ENCODE peak calls at places on chromosomes 11 and 22, in six cellular contexts. V is cardiac fibroblast, J is GM13976, Q is GM10248, A is right atrium auricular region, G is fibroblast of the aortic adventitia. R is an unnamed sample.

GRCh38 chr11:82733444-82734119 is at the start of gene FAM181B:
- DNase-seq in V (peak; percentile 25), Q (peak; percentile 23), J (peak; percentile 36), A (no peak), G (no peak), R (no peak)

GRCh38 chr11:79515781-79516180 is 75.0 kb upstream of the TENM4 start:
- DNase-seq in Q (no peak), J (no peak), A (no peak), G (no peak), V (no peak), R (no peak)

GRCh38 chr11:36792870-36793541 is 195.0 kb upstream of the RAG2 start:
- DNase-seq in J (no peak), A (no peak), G (peak; percentile 49), Q (no peak), V (no peak), R (no peak)

GRCh38 chr11:74185695-74186094 is 14.6 kb downstream of the PPME1 start:
- DNase-seq in A (no peak), Q (no peak), J (no peak), V (no peak), G (peak; percentile 20), R (no peak)

GRCh38 chr11:57287884-57288283 is 36.9 kb downstream of the TNKS1BP1 start:
- DNase-seq in A (no peak), V (no peak), G (no peak), J (no peak), Q (no peak), R (no peak)

GRCh38 chr11:2314525-2315394 is 12.9 kb downstream of the TSPAN32 start:
- DNase-seq in V (peak; percentile 99), J (no peak), Q (no peak), G (peak; percentile 96), A (peak; percentile 90), R (no peak)

GRCh38 chr22:40323681-40324083 is 22.6 kb upstream of the ADSL start:
- DNase-seq in V (no peak), Q (no peak), J (no peak), A (no peak), G (no peak), R (no peak)

GRCh38 chr22:41425704-41426365 is 20.8 kb downstream of the TOB2 start:
- DNase-seq in V (no peak), G (no peak), Q (no peak), J (no peak), A (no peak), R (no peak)

GRCh38 chr11:11186249-11186648 is 166.8 kb downstream of the CSNK2A3 start:
- DNase-seq in A (no peak), G (no peak), Q (no peak), V (no peak), J (no peak), R (no peak)

GRCh38 chr11:1055990-1056771 is 18.5 kb upstream of the MUC2 start:
- DNase-seq in A (no peak), J (no peak), G (no peak), Q (no peak), V (no peak), R (no peak)

GRCh38 chr11:119616586-119617342 is 112.2 kb downstream of the NECTIN1 start:
- DNase-seq in Q (no peak), G (no peak), A (no peak), J (no peak), V (no peak), R (no peak)

GRCh38 chr22:30903876-30904460 is 64.6 kb downstream of the MORC2 start:
- DNase-seq in J (no peak), G (no peak), Q (no peak), A (no peak), V (no peak), R (no peak)

GRCh38 chr11:17828311-17828751 is 93.8 kb downstream of the KCNC1 start:
- DNase-seq in Q (no peak), G (peak; percentile 78), V (peak; percentile 34), A (no peak), J (no peak), R (no peak)

GRCh38 chr11:115321602-115322289 is 182.5 kb downstream of the CADM1 start:
- DNase-seq in G (no peak), J (no peak), V (no peak), A (no peak), Q (no peak), R (no peak)

GRCh38 chr11:18745251-18745650 is 19.3 kb upstream of the IGSF22 start:
- DNase-seq in V (no peak), J (no peak), Q (no peak), G (no peak), A (no peak), R (no peak)

GRCh38 chr22:27541831-27542230 is 259.7 kb downstream of the MN1 start:
- DNase-seq in G (no peak), Q (no peak), A (no peak), J (no peak), V (no peak), R (no peak)

GRCh38 chr22:40874016-40874415 is 12.1 kb upstream of the DNAJB7 start:
- DNase-seq in J (no peak), A (no peak), Q (no peak), G (no peak), V (no peak), R (no peak)

GRCh38 chr11:101215069-101215468 is 85.5 kb upstream of the PGR start:
- DNase-seq in G (no peak), V (no peak), A (no peak), J (no peak), Q (no peak), R (no peak)

GRCh38 chr11:116929393-116930090 is 92.1 kb upstream of the APOA1 start:
- DNase-seq in A (no peak), Q (no peak), G (peak; percentile 51), V (peak; percentile 40), J (no peak), R (no peak)

GRCh38 chr22:36364255-36365019 is 23.3 kb downstream of the MYH9 start:
- DNase-seq in G (no peak), J (no peak), V (no peak), Q (no peak), A (no peak), R (no peak)

GRCh38 chr11:37830532-37830931 is 1232.5 kb upstream of the RAG2 start:
- DNase-seq in V (no peak), A (no peak), J (no peak), Q (no peak), G (no peak), R (no peak)

GRCh38 chr22:36816338-36816634 is 549 bp downstream of the PVALB start:
- DNase-seq in J (no peak), V (no peak), G (no peak), A (no peak), Q (no peak), R (no peak)

GRCh38 chr11:68377389-68377795 is 65.0 kb downstream of the LRP5 start:
- DNase-seq in A (no peak), G (no peak), V (no peak), Q (no peak), J (no peak), R (no peak)

GRCh38 chr22:38032681-38033521 is 24.3 kb upstream of the PICK1 start:
- DNase-seq in G (peak; percentile 66), Q (no peak), J (no peak), A (no peak), V (peak; percentile 71), R (no peak)

DNA sequence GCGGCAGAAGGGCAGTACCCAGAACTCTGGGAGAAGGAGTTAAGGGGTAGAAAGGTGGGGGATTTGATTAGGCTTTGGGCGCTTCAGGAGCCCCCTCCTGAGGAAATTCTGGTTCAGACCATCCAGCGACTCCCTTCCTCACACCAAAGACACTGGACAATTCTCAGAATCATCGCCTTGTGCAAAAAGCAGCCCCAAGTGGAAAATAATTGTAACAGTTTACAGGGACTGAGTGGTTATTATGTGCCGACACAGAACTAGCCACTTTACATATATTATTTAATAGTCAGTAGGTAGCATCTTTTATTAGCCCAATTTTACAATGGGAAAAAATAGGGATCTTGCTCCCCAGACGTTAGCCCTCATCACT is 667 bp upstream of the TRIM3 start:
- DNase-seq in Q (no peak), J (no peak), V (no peak), G (no peak), A (no peak), R (no peak)
- TF ChIP-seq CTCF in Q (no peak), J (no peak), V (no peak), G (no peak), A (no peak), R (no peak)

DNA sequence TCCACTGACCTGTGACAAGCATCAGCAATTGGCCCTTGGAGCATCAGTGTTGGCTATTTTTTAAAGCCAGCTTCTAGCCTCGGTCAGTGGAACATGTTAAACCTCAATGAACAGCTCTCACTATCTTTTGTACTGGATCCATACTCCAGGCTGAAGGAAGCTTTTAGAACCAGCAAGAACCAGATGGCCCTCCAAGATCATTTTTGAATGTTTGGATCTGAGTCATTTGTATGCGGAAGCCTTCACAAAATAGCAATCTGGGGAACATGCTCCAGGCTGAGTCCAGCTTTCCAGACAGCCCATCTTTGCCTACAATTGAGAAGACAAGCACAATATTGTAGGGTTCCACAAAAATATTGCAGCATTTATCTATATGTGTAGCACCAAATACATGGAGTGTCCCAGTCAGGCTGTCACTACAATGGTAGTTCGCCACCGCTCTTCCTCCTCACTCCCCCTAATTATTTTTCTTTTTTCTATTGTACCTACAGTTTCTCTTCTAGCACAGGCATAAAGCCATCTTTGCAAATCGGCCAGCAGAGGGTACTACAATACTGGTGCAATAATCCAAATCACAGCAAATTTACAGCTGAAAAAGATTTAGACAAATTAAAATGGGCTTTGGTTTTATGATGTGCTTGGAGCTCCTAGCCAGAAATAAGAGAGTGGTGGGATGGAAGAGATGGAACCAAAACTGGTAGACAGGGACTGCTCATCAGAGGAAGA is 177.4 kb upstream of the BLID start:
- DNase-seq in Q (no peak), G (peak; percentile 51), V (peak; percentile 49), A (no peak), J (no peak), R (no peak)
- TF ChIP-seq CTCF in Q (no peak), G (peak; percentile 31), V (peak; percentile 6), A (peak; percentile 59), J (no peak), R (no peak)

GRCh38 chr11:61816736-61817455 is at the start of gene FADS1:
- DNase-seq in J (peak; percentile 87), G (peak; percentile 90), A (peak; percentile 94), V (peak; percentile 98), Q (peak; percentile 85), R (peak; percentile 90)
- TF ChIP-seq CTCF in J (peak; percentile 76), G (peak; percentile 54), A (peak; percentile 70), V (peak; percentile 47), Q (peak; percentile 64), R (peak; percentile 63)

DNA sequence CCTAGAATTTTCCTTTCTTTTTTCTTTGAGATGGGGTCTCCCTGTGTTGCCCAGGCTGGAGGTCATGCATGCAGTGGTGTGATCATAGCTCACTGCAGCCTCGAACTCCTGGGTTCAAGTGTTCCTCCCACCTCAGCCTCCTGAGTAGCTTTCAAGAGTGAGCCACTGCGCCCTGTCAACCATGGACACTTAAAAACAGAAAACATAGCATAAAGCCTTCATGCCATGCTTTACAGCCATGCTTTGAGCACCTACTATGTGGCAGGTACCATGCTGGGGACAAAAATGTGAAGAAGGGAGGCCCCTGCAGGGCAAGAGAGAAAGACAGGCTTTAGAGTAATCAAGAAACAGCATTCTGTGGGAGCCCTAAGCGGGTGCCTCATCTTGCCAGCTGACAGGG is 13.7 kb upstream of the GNB1L start:
- DNase-seq in A (no peak), J (no peak), V (no peak), Q (no peak), G (no peak), R (no peak)
- TF ChIP-seq CTCF in A (no peak), J (no peak), V (no peak), Q (no peak), G (no peak), R (no peak)

GRCh38 chr11:126308271-126308671 is 4.4 kb downstream of the DCPS start:
- DNase-seq in G (no peak), J (no peak), A (no peak), Q (no peak), V (no peak), R (no peak)
- TF ChIP-seq CTCF in G (no peak), J (no peak), A (no peak), Q (no peak), V (no peak), R (no peak)